ENCODE peak calls at places on chromosomes 5 and 9, in eight cellular contexts. P is sigmoid colon; F is activated CD8-positive, alpha-beta memory T cell treated with anti-CD3 and anti-CD28 coated beads, Interleukin-2, amount 50 U/mL, for 4 hours; E is MM.1S; Z is H54; G is activated CD8-positive, alpha-beta T cell treated with anti-CD3 and anti-CD28 coated beads, Interleukin-2, amount 10 ng/mL, durations not matched to agents 7 days and 5 days; A is stimulated activated CD4-positive, alpha-beta T cell treated with anti-CD3 and anti-CD28 coated beads, Interleukin-12 subunit alpha, Interleukin-12 subunit beta, amount 100 ng/mL, for 4 hours; C is substantia nigra. O is an unnamed sample.

GRCh38 chr5:65753189-65753588 is 31.2 kb downstream of the NLN start:
- DNase-seq in G (no peak), C (no peak), Z (no peak), E (no peak), F (no peak), P (no peak), A (no peak), O (no peak)

GRCh38 chr9:100413839-100414420 is 13.0 kb upstream of the MSANTD3 start:
- DNase-seq in C (no peak), Z (no peak), E (no peak), P (no peak), F (no peak), G (no peak), A (no peak), O (no peak)

GRCh38 chr5:73908846-73909245 is 282.9 kb downstream of the ARHGEF28 start:
- DNase-seq in F (no peak), Z (no peak), P (no peak), E (no peak), G (no peak), C (no peak), A (no peak), O (no peak)

GRCh38 chr5:95178046-95178651 is 106.7 kb downstream of the MCTP1 start:
- DNase-seq in P (no peak), C (no peak), G (no peak), E (no peak), A (no peak), F (no peak), Z (peak; percentile 2), O (no peak)

GRCh38 chr5:102545175-102545574 is 46.4 kb upstream of the SLCO6A1 start:
- DNase-seq in Z (no peak), F (no peak), A (no peak), G (no peak), P (no peak), E (peak; percentile 69), C (no peak), O (no peak)

GRCh38 chr5:83608122-83608521 is 112.5 kb downstream of the HAPLN1 start:
- DNase-seq in F (no peak), A (no peak), G (no peak), P (no peak), Z (peak; percentile 6), E (peak; percentile 33), C (peak; percentile 6), O (peak; percentile 79)

GRCh38 chr9:134994926-134995791 is 77.4 kb upstream of the FCN1 start:
- DNase-seq in C (no peak), G (no peak), Z (no peak), A (no peak), P (peak; percentile 42), F (no peak), E (no peak), O (peak; percentile 9)

GRCh38 chr5:73642296-73642695 is 16.3 kb downstream of the ARHGEF28 start:
- DNase-seq in A (no peak), F (no peak), E (no peak), G (no peak), C (no peak), Z (no peak), P (no peak), O (no peak)

GRCh38 chr5:8766448-8766847 is 779.4 kb downstream of the SEMA5A start:
- DNase-seq in E (no peak), P (no peak), C (no peak), A (no peak), Z (no peak), F (no peak), G (no peak), O (no peak)

GRCh38 chr5:82165740-82166530 is 112.2 kb downstream of the RPS23 start:
- DNase-seq in G (peak; percentile 55), P (peak; percentile 93), Z (no peak), F (peak; percentile 23), E (peak; percentile 79), C (peak; percentile 64), A (no peak), O (peak; percentile 75)

GRCh38 chr5:141870871-141871270 is 7.3 kb downstream of the PCDH1 start:
- DNase-seq in Z (peak; percentile 39), F (no peak), P (peak; percentile 36), C (no peak), A (no peak), E (no peak), G (no peak), O (no peak)

GRCh38 chr5:136056336-136056735 is 27.5 kb downstream of the TGFBI start:
- DNase-seq in C (no peak), A (no peak), F (no peak), G (no peak), E (no peak), P (no peak), Z (no peak), O (no peak)

GRCh38 chr5:169695919-169696490 is 58.9 kb downstream of the DOCK2 start:
- DNase-seq in F (no peak), A (no peak), G (no peak), E (no peak), C (no peak), Z (peak; percentile 61), P (no peak), O (no peak)

GRCh38 chr5:14450055-14450524 is 131.5 kb upstream of the OTULINL start:
- DNase-seq in C (no peak), G (no peak), E (no peak), A (no peak), P (peak; percentile 90), Z (no peak), F (no peak), O (no peak)

GRCh38 chr9:71748280-71748743 is 20.0 kb downstream of the CEMIP2 start:
- DNase-seq in F (no peak), G (no peak), P (no peak), C (no peak), E (no peak), Z (peak; percentile 47), A (no peak), O (no peak)

GRCh38 chr5:16245249-16245648 is 65.7 kb upstream of the MARCHF11 start:
- DNase-seq in Z (no peak), E (peak; percentile 26), F (no peak), C (no peak), A (no peak), G (no peak), P (no peak), O (no peak)

GRCh38 chr9:129328357-129329103 is 150.5 kb upstream of the IER5L start:
- DNase-seq in Z (no peak), F (no peak), C (no peak), E (no peak), P (peak; percentile 58), G (peak; percentile 40), A (no peak), O (no peak)

GRCh38 chr5:126139773-126140172 is 283.4 kb upstream of the GRAMD2B start:
- DNase-seq in E (no peak), C (no peak), F (no peak), A (no peak), P (no peak), Z (no peak), G (no peak), O (no peak)

GRCh38 chr5:173670791-173671120 is 54.3 kb upstream of the BOD1 start:
- DNase-seq in Z (no peak), E (no peak), C (no peak), F (no peak), A (no peak), P (no peak), G (no peak), O (no peak)

GRCh38 chr5:135245521-135246499 is 153.2 kb downstream of the MACROH2A1 start:
- DNase-seq in E (no peak), P (peak; percentile 60), F (no peak), C (no peak), G (no peak), Z (no peak), A (no peak), O (no peak)

GRCh38 chr5:67623078-67623477 is 426.5 kb upstream of the CD180 start:
- DNase-seq in C (no peak), G (no peak), E (no peak), Z (no peak), F (no peak), A (no peak), P (no peak), O (no peak)

GRCh38 chr5:65062684-65063083 is 294.0 kb downstream of the CWC27 start:
- DNase-seq in P (peak; percentile 76), A (no peak), Z (peak; percentile 55), G (no peak), E (no peak), C (no peak), F (no peak), O (no peak)

GRCh38 chr9:21677834-21678233 is 124.6 kb upstream of the MTAP start:
- DNase-seq in P (no peak), C (no peak), E (no peak), F (no peak), A (no peak), G (no peak), Z (no peak), O (no peak)

O was measured in head of caudate nucleus.